ENCODE peak calls at places on chromosome 10, in six cellular contexts. K, P, Q, I, U and L are unnamed samples.

GRCh38 chr10:60208676-60209269 is 180.9 kb downstream of the ANK3 start:
- DNase-seq in K (peak; percentile 79), P (peak; percentile 80), Q (no peak), I (no peak), U (peak; percentile 21), L (no peak)

GRCh38 chr10:30775779-30776591 is 146.4 kb upstream of the LYZL2 start:
- DNase-seq in K (no peak), P (no peak), Q (no peak), I (no peak), U (peak; percentile 91), L (no peak)

GRCh38 chr10:37225163-37225562 is 99.8 kb downstream of the ANKRD30A start:
- DNase-seq in K (no peak), P (no peak), Q (no peak), I (no peak), U (no peak), L (no peak)

GRCh38 chr10:4501306-4501705 is 324.7 kb upstream of the AKR1E2 start:
- DNase-seq in K (no peak), P (no peak), Q (no peak), I (no peak), U (no peak), L (no peak)

GRCh38 chr10:86489960-86490612 is 31.5 kb downstream of the WAPL start:
- DNase-seq in K (no peak), P (no peak), Q (no peak), I (no peak), U (no peak), L (no peak)

GRCh38 chr10:67114945-67115344 is 189.1 kb downstream of the LRRTM3 start:
- DNase-seq in K (no peak), P (no peak), Q (no peak), I (no peak), U (no peak), L (no peak)

GRCh38 chr10:29636178-29636577 is 1.4 kb upstream of the SVIL start:
- DNase-seq in K (no peak), P (no peak), Q (no peak), I (no peak), U (peak; percentile 89), L (no peak)

GRCh38 chr10:1549591-1550290 is 187.6 kb downstream of the ADARB2 start:
- DNase-seq in K (no peak), P (no peak), Q (no peak), I (no peak), U (no peak), L (no peak)

GRCh38 chr10:117967149-117967548 is 79.6 kb downstream of the RAB11FIP2 start:
- DNase-seq in K (no peak), P (no peak), Q (no peak), I (no peak), U (no peak), L (no peak)

GRCh38 chr10:131803863-131804425 is 96.9 kb upstream of the PPP2R2D start:
- DNase-seq in K (no peak), P (no peak), Q (no peak), I (no peak), U (no peak), L (no peak)

GRCh38 chr10:21208666-21209316 is 311.7 kb upstream of the NEBL start:
- DNase-seq in K (peak; percentile 33), P (no peak), Q (no peak), I (no peak), U (no peak), L (no peak)

GRCh38 chr10:71516890-71517289 is 120.2 kb downstream of the CDH23 start:
- DNase-seq in K (no peak), P (peak; percentile 32), Q (no peak), I (no peak), U (no peak), L (no peak)

GRCh38 chr10:31940839-31941653 is 12.4 kb upstream of the ARHGAP12 start:
- DNase-seq in K (peak; percentile 30), P (no peak), Q (no peak), I (no peak), U (peak; percentile 100), L (no peak)

GRCh38 chr10:4633186-4633585 is 192.8 kb upstream of the AKR1E2 start:
- DNase-seq in K (no peak), P (no peak), Q (no peak), I (no peak), U (no peak), L (no peak)

GRCh38 chr10:72081210-72081609 is 7.1 kb downstream of the SPOCK2 start:
- DNase-seq in K (no peak), P (no peak), Q (no peak), I (no peak), U (no peak), L (no peak)

GRCh38 chr10:72524489-72524888 is 101.4 kb downstream of the MICU1 start:
- DNase-seq in K (no peak), P (no peak), Q (no peak), I (no peak), U (no peak), L (no peak)

GRCh38 chr10:124142960-124143359 is 49.6 kb upstream of the CHST15 start:
- DNase-seq in K (peak; percentile 6), P (no peak), Q (no peak), I (no peak), U (no peak), L (no peak)

GRCh38 chr10:130014734-130015695 is 50.9 kb upstream of the EBF3 start:
- DNase-seq in K (no peak), P (no peak), Q (no peak), I (no peak), U (peak; percentile 20), L (no peak)

GRCh38 chr10:77409697-77410471 is 227.7 kb downstream of the KCNMA1 start:
- DNase-seq in K (no peak), P (no peak), Q (no peak), I (no peak), U (no peak), L (no peak)

GRCh38 chr10:101693701-101694055 is 1.3 kb downstream of the FBXW4 start:
- DNase-seq in K (peak; percentile 86), P (peak; percentile 57), Q (no peak), I (no peak), U (peak; percentile 32), L (no peak)

GRCh38 chr10:123666318-123667291 is at the start of gene GPR26:
- DNase-seq in K (no peak), P (no peak), Q (peak; percentile 62), I (no peak), U (no peak), L (no peak)

GRCh38 chr10:52314822-52315552 is 906 bp downstream of the DKK1 start:
- DNase-seq in K (no peak), P (no peak), Q (peak; percentile 13), I (no peak), U (peak; percentile 51), L (no peak)

GRCh38 chr10:132575320-132576201 is 38.0 kb downstream of the INPP5A start:
- DNase-seq in K (peak; percentile 71), P (peak; percentile 50), Q (no peak), I (no peak), U (peak; percentile 78), L (no peak)

GRCh38 chr10:132107211-132107946 is 41.6 kb downstream of the JAKMIP3 start:
- DNase-seq in K (no peak), P (peak; percentile 64), Q (no peak), I (no peak), U (no peak), L (no peak)

GRCh38 chr10:122656741-122657140 is 42.9 kb downstream of the C10orf120 start:
- DNase-seq in K (no peak), P (no peak), Q (no peak), I (no peak), U (no peak), L (no peak)

GRCh38 chr10:104303594-104304178 is 34.6 kb downstream of the ITPRIP start:
- DNase-seq in K (no peak), P (no peak), Q (no peak), I (no peak), U (no peak), L (no peak)

GRCh38 chr10:33487014-33487776 is 152.7 kb upstream of the NRP1 start:
- DNase-seq in K (peak; percentile 68), P (no peak), Q (no peak), I (no peak), U (peak; percentile 87), L (no peak)

GRCh38 chr10:60315311-60315710 is 74.4 kb downstream of the ANK3 start:
- DNase-seq in K (no peak), P (peak; percentile 18), Q (no peak), I (no peak), U (no peak), L (no peak)

GRCh38 chr10:59464483-59464882 is 102.1 kb upstream of the FAM13C start:
- DNase-seq in K (no peak), P (no peak), Q (no peak), I (no peak), U (no peak), L (no peak)

GRCh38 chr10:69508738-69509340 is 57.6 kb downstream of the TSPAN15 start:
- DNase-seq in K (no peak), P (no peak), Q (no peak), I (no peak), U (no peak), L (no peak)

GRCh38 chr10:86303626-86304025 is 63.0 kb downstream of the GRID1 start:
- DNase-seq in K (no peak), P (no peak), Q (no peak), I (no peak), U (no peak), L (no peak)

GRCh38 chr10:15461353-15462108 is 90.4 kb upstream of the FAM171A1 start:
- DNase-seq in K (peak; percentile 65), P (no peak), Q (no peak), I (no peak), U (peak; percentile 97), L (no peak)

GRCh38 chr10:130395248-130395936 is 259.2 kb downstream of the GLRX3 start:
- DNase-seq in K (no peak), P (no peak), Q (no peak), I (no peak), U (no peak), L (no peak)